ENCODE peak calls at places on chromosomes 5 and 9, in six cellular contexts. V is sciatic nerve, S is osteoblast, F is midbrain, Z is choroid plexus epithelial cell, H is heart left ventricle. Q is an unnamed sample.
A peak's percentile ranks its signal among the peaks of the same experiment; 100 is the strongest.

GRCh38 chr5:81207009-81207408 is 26.1 kb upstream of the CKMT2 start:
- DNase-seq in V (no peak), S (no peak), F (no peak), Z (peak; percentile 55), H (no peak), Q (peak; percentile 24)

GRCh38 chr9:115198018-115198417 is 80.1 kb upstream of the TNC start:
- DNase-seq in V (no peak), S (peak; percentile 42), F (no peak), Z (peak; percentile 54), H (peak; percentile 29), Q (no peak)

GRCh38 chr9:3928590-3928989 is 371.3 kb downstream of the GLIS3 start:
- DNase-seq in V (no peak), S (no peak), F (no peak), Z (no peak), H (no peak), Q (no peak)

GRCh38 chr9:129276486-129277260 is 98.6 kb upstream of the IER5L start:
- DNase-seq in V (peak; percentile 41), S (peak; percentile 44), F (no peak), Z (no peak), H (peak; percentile 13), Q (no peak)

GRCh38 chr5:72463499-72464052 is 43.6 kb downstream of the ZNF366 start:
- DNase-seq in V (no peak), S (no peak), F (no peak), Z (no peak), H (no peak), Q (no peak)

GRCh38 chr9:130578865-130579737 is at the start of gene FUBP3:
- DNase-seq in V (peak; percentile 97), S (peak; percentile 99), F (peak; percentile 96), Z (peak; percentile 85), H (peak; percentile 96), Q (peak; percentile 85)

GRCh38 chr5:66224273-66224672 is 80.2 kb downstream of the SREK1 start:
- DNase-seq in V (no peak), S (no peak), F (no peak), Z (no peak), H (no peak), Q (no peak)

GRCh38 chr9:34430843-34431437 is 27.4 kb downstream of the FAM219A start:
- DNase-seq in V (peak; percentile 62), S (peak; percentile 94), F (peak; percentile 32), Z (peak; percentile 86), H (peak; percentile 84), Q (peak; percentile 76)

GRCh38 chr5:66903218-66903617 is 293.4 kb downstream of the CD180 start:
- DNase-seq in V (no peak), S (no peak), F (no peak), Z (no peak), H (no peak), Q (no peak)

GRCh38 chr5:148542812-148543211 is 111.5 kb downstream of the HTR4 start:
- DNase-seq in V (no peak), S (peak; percentile 36), F (no peak), Z (peak; percentile 10), H (no peak), Q (no peak)

GRCh38 chr5:147310059-147310704 is 75.4 kb downstream of the STK32A start:
- DNase-seq in V (peak; percentile 57), S (peak; percentile 27), F (peak; percentile 56), Z (no peak), H (no peak), Q (peak; percentile 45)

GRCh38 chr9:3585616-3586015 is 59.8 kb upstream of the RFX3 start:
- DNase-seq in V (no peak), S (no peak), F (peak; percentile 18), Z (no peak), H (no peak), Q (no peak)

GRCh38 chr9:20512636-20513035 is 109.7 kb downstream of the MLLT3 start:
- DNase-seq in V (no peak), S (no peak), F (no peak), Z (peak; percentile 18), H (no peak), Q (no peak)

GRCh38 chr9:31606678-31607077 is 777.8 kb upstream of the ACO1 start:
- DNase-seq in V (no peak), S (no peak), F (no peak), Z (no peak), H (no peak), Q (no peak)

GRCh38 chr9:89661956-89662717 is 57.3 kb downstream of the GADD45G start:
- DNase-seq in V (peak; percentile 98), S (peak; percentile 89), F (peak; percentile 98), Z (peak; percentile 98), H (peak; percentile 98), Q (peak; percentile 86)

GRCh38 chr9:105647595-105648349 is 14.5 kb upstream of the TAL2 start:
- DNase-seq in V (no peak), S (no peak), F (no peak), Z (no peak), H (no peak), Q (peak; percentile 52)

GRCh38 chr5:173228639-173229380 is 6.2 kb downstream of the NKX2-5 start:
- DNase-seq in V (no peak), S (no peak), F (no peak), Z (no peak), H (no peak), Q (peak; percentile 11)

GRCh38 chr5:43627028-43627427 is 24.0 kb downstream of the NNT start:
- DNase-seq in V (no peak), S (peak; percentile 80), F (no peak), Z (peak; percentile 84), H (peak; percentile 27), Q (peak; percentile 85)

GRCh38 chr5:62144395-62145022 is 161.5 kb upstream of the KIF2A start:
- DNase-seq in V (no peak), S (no peak), F (peak; percentile 36), Z (no peak), H (no peak), Q (no peak)

GRCh38 chr9:104143554-104143919 is 49.4 kb downstream of the SMC2 start:
- DNase-seq in V (no peak), S (no peak), F (no peak), Z (no peak), H (no peak), Q (no peak)

GRCh38 chr5:135046661-135047346 is 12.8 kb upstream of the PITX1 start:
- DNase-seq in V (no peak), S (no peak), F (no peak), Z (no peak), H (no peak), Q (no peak)

GRCh38 chr9:7137040-7137439 is 379.3 kb downstream of the KDM4C start:
- DNase-seq in V (no peak), S (no peak), F (no peak), Z (no peak), H (peak; percentile 29), Q (no peak)

GRCh38 chr5:142685418-142686209 is at the start of gene FGF1:
- DNase-seq in V (peak; percentile 69), S (peak; percentile 90), F (peak; percentile 76), Z (peak; percentile 14), H (peak; percentile 73), Q (peak; percentile 56)

GRCh38 chr9:82382887-82383616 is 394.5 kb downstream of the SPATA31D1 start:
- DNase-seq in V (no peak), S (no peak), F (no peak), Z (peak; percentile 62), H (no peak), Q (no peak)

GRCh38 chr5:9337908-9338307 is 208.0 kb downstream of the SEMA5A start:
- DNase-seq in V (no peak), S (no peak), F (peak; percentile 52), Z (peak; percentile 79), H (no peak), Q (peak; percentile 67)

GRCh38 chr5:60844429-60844890 is 391 bp upstream of the ELOVL7 start:
- DNase-seq in V (no peak), S (peak; percentile 68), F (peak; percentile 45), Z (peak; percentile 21), H (no peak), Q (peak; percentile 21)

Q was measured in amniotic epithelial cell.